ENCODE peak calls at places on chromosomes 13 and 19, in four cellular contexts. B is GM23338, W is spleen, K is stomach. X is an unnamed sample.

GRCh38 chr13:94829801-94830200 is 117.5 kb upstream of the SOX21 start:
- DNase-seq in B (no peak), W (no peak), K (no peak), X (no peak)

GRCh38 chr13:51924756-51925544 is 63.2 kb downstream of the CCDC70 start:
- DNase-seq in B (no peak), W (no peak), K (no peak), X (no peak)

GRCh38 chr19:9791552-9792181 is 23.1 kb upstream of the ZNF846 start:
- DNase-seq in B (peak), W (peak), K (peak), X (peak)

GRCh38 chr13:101398920-101399319 is 17.4 kb downstream of the NALCN start:
- DNase-seq in B (no peak), W (no peak), K (no peak), X (no peak)

GRCh38 chr19:44111910-44112463 is 1.2 kb upstream of the ZNF225 start:
- DNase-seq in B (peak), W (no peak), K (no peak), X (no peak)

GRCh38 chr13:113205428-113205931 is 3.0 kb downstream of the PCID2 start:
- DNase-seq in B (no peak), W (no peak), K (no peak), X (no peak)

GRCh38 chr19:53037101-53038097 is 7.1 kb upstream of the ERVV-2 start:
- DNase-seq in B (peak), W (peak), K (no peak), X (no peak)

GRCh38 chr19:18802354-18802753 is 11.2 kb upstream of the COMP start:
- DNase-seq in B (peak), W (no peak), K (no peak), X (no peak)

GRCh38 chr19:54002495-54003315 is 11.3 kb downstream of the CACNG6 start:
- DNase-seq in B (no peak), W (no peak), K (no peak), X (no peak)

GRCh38 chr13:27415116-27415515 is 9.3 kb upstream of the GTF3A start:
- DNase-seq in B (no peak), W (no peak), K (no peak), X (no peak)

GRCh38 chr19:14479985-14480694 is 5.0 kb upstream of the PTGER1 start:
- DNase-seq in B (peak), W (peak), K (peak), X (peak)

GRCh38 chr13:96816261-96816660 is 178.0 kb downstream of the OXGR1 start:
- DNase-seq in B (no peak), W (no peak), K (no peak), X (no peak)

GRCh38 chr13:101489635-101490034 is 37.2 kb downstream of the ITGBL1 start:
- DNase-seq in B (no peak), W (no peak), K (no peak), X (no peak)

GRCh38 chr13:43872181-43872580 is 7.4 kb downstream of the CCDC122 start:
- DNase-seq in B (peak), W (no peak), K (no peak), X (no peak)

GRCh38 chr13:60121288-60121687 is 42.4 kb downstream of the DIAPH3 start:
- DNase-seq in B (no peak), W (no peak), K (no peak), X (no peak)

GRCh38 chr13:112152846-112153245 is 85.9 kb downstream of the SOX1 start:
- DNase-seq in B (no peak), W (no peak), K (no peak), X (no peak)

GRCh38 chr13:101552797-101553196 is 100.3 kb downstream of the ITGBL1 start:
- DNase-seq in B (no peak), W (no peak), K (no peak), X (no peak)

GRCh38 chr13:111575276-111575675 is 254.8 kb downstream of the TEX29 start:
- DNase-seq in B (no peak), W (peak), K (no peak), X (no peak)

GRCh38 chr13:101785858-101786257 is 333.4 kb downstream of the ITGBL1 start:
- DNase-seq in B (peak), W (no peak), K (no peak), X (no peak)

GRCh38 chr13:28137556-28137955 is 789 bp upstream of the PAN3 start:
- DNase-seq in B (no peak), W (no peak), K (no peak), X (no peak)

GRCh38 chr13:100666124-100666523 is 8.5 kb downstream of the TMTC4 start:
- DNase-seq in B (no peak), W (no peak), K (no peak), X (no peak)

GRCh38 chr19:56099638-56100539 is 21.2 kb downstream of the ZNF787 start:
- DNase-seq in B (no peak), W (peak), K (no peak), X (peak)

GRCh38 chr19:18477042-18477760 is 39.3 kb upstream of the ISYNA1 start:
- DNase-seq in B (peak), W (peak), K (no peak), X (no peak)

GRCh38 chr13:20125129-20125782 is 35.6 kb downstream of the GJA3 start:
- DNase-seq in B (no peak), W (no peak), K (no peak), X (no peak)

GRCh38 chr19:45177817-45178261 is at the start of gene TRAPPC6A:
- DNase-seq in B (peak), W (no peak), K (peak), X (no peak)

GRCh38 chr13:80921556-80921955 is 580.6 kb upstream of the SPRY2 start:
- DNase-seq in B (no peak), W (no peak), K (no peak), X (no peak)

GRCh38 chr13:66102864-66103263 is 1127.3 kb downstream of the PCDH9 start:
- DNase-seq in B (no peak), W (no peak), K (no peak), X (no peak)

GRCh38 chr19:41428481-41428859 is 1.3 kb upstream of the B3GNT8 start:
- DNase-seq in B (no peak), W (no peak), K (no peak), X (no peak)

GRCh38 chr19:41434450-41434849 is 5.3 kb downstream of the DMAC2 start:
- DNase-seq in B (no peak), W (peak), K (no peak), X (no peak)

GRCh38 chr19:41433171-41433570 is 6.0 kb upstream of the B3GNT8 start:
- DNase-seq in B (no peak), W (no peak), K (no peak), X (peak)

GRCh38 chr19:41430907-41431306 is 3.7 kb upstream of the B3GNT8 start:
- DNase-seq in B (no peak), W (no peak), K (no peak), X (no peak)

GRCh38 chr19:41431426-41432386 is 4.5 kb upstream of the B3GNT8 start:
- DNase-seq in B (peak), W (no peak), K (no peak), X (peak)
- H3K27ac ChIP-seq in B (no peak), W (no peak), K (peak), X (no peak)

GRCh38 chr19:57888494-57889231 is at the start of gene ZNF814:
- DNase-seq in B (peak), W (peak), K (peak), X (peak)
- H3K4me3 ChIP-seq in B (peak), W (peak), K (peak), X (peak)

GRCh38 chr13:65095697-65096096 is 2134.4 kb downstream of the PCDH9 start:
- DNase-seq in B (peak), W (no peak), K (no peak), X (no peak)

GRCh38 chr13:65093352-65093751 is 2136.8 kb downstream of the PCDH9 start:
- DNase-seq in B (no peak), W (no peak), K (no peak), X (no peak)

GRCh38 chr13:65091031-65091430 is 2139.1 kb downstream of the PCDH9 start:
- DNase-seq in B (no peak), W (no peak), K (no peak), X (no peak)

GRCh38 chr13:65090191-65090590 is 2139.9 kb downstream of the PCDH9 start:
- DNase-seq in B (no peak), W (no peak), K (no peak), X (no peak)

DNA sequence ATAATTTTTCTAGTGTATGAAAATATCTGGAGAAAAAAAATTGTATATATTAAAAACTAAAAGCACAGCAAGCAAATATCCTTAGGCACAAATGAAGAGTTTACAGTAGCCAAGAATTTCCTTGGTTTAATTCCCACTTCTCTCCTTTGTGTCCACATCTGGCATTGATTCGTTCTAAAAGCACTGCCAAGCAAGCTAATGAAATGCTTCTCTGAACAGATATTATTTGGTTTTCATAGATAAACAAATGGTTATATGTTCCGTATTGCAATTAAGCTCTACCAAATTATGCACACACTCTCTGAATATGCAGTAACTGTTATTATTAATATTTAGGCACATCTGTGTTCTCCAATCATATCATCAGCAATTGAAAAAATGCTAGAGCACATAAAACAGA is 2135.0 kb downstream of the PCDH9 start:
- DNase-seq in B (no peak), W (no peak), K (no peak), X (no peak)
- TF ChIP-seq POLR2AphosphoS5 in B (no peak), W (no peak), K (no peak), X (no peak)

DNA sequence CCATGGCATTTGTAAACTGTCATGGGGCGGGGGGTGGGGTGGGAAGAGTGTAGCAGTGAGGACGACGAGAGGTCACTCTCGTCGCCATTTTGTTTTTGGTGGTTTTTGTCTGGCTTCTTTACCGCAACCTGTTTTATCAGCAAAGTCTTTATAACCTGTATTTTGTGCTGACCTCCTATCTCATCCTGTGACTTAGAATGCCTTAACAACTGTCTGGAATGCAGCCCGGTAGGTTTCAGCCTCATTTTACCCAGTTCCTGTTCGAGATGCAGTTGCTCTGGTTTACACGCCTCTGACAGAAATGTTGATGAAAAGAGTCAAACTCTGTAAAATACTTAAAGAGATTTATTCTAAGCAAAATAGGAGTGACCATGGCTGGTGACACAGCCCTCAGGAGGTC is 852.0 kb downstream of the DACH1 start:
- DNase-seq in B (no peak), W (no peak), K (no peak), X (no peak)
- H3K27ac ChIP-seq in B (no peak), W (no peak), K (no peak), X (no peak)

GRCh38 chr19:12494260-12494860 is 9.7 kb upstream of the ZNF709 start:
- DNase-seq in B (no peak), W (no peak), K (no peak), X (no peak)
- H3K4me3 ChIP-seq in B (peak), W (no peak), K (no peak), X (peak)

DNA sequence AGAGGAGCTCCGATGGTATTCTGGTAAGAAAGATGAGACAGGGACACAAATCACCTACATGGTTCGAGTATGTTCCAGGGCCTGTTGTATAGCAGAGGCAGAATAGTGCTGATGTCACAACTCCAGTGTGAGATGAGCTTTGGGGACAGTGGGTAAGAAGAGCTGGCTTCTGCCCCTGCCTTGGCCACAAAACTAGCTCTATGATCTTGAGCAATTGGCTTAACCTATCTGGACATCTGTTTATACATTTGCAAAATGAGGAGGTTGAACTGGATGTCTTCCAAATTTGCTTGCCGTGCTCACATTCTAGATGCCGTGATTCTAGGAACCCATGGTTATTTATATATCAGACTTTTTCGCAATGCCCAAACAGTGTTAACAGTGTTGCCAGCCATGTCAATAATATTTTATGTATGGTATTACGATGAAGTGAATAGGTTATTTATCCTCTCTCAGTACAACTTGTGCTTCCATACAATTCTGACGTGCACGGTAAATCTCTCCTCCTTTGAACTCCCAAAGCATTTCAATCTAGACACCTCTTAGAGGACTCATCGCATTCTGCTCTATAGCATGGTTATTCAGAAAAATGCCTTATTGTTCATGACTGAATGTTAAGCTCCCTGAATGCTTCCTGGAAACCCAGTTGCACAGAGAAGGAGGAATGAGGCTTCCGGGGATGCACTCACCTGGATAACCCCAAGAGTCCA is 316.0 kb downstream of the FOXO1 start:
- DNase-seq in B (no peak), W (no peak), K (no peak), X (no peak)
- TF ChIP-seq POLR2AphosphoS5 in B (no peak), W (no peak), K (no peak), X (no peak)

DNA sequence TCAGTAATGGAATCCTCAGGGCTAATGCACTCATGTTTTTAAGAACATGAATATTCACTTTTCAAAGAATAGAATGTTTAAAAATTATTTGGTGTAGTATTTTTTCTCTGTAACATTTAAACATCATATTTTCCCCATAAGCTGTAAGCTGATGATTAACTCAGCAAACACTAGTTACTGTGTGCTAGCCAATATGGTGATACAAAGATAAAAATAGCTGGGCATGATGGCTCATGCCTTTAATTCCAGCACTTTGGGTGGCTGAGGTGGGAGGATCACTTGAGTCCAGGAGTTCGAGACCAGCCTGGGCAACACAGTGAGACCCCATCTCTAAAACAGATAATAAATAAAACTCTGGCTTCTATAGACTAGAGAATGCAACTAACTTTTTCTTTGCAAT is 13.2 kb downstream of the RNF17 start:
- DNase-seq in B (no peak), W (no peak), K (no peak), X (no peak)
- H3K27ac ChIP-seq in B (no peak), W (no peak), K (no peak), X (no peak)

DNA sequence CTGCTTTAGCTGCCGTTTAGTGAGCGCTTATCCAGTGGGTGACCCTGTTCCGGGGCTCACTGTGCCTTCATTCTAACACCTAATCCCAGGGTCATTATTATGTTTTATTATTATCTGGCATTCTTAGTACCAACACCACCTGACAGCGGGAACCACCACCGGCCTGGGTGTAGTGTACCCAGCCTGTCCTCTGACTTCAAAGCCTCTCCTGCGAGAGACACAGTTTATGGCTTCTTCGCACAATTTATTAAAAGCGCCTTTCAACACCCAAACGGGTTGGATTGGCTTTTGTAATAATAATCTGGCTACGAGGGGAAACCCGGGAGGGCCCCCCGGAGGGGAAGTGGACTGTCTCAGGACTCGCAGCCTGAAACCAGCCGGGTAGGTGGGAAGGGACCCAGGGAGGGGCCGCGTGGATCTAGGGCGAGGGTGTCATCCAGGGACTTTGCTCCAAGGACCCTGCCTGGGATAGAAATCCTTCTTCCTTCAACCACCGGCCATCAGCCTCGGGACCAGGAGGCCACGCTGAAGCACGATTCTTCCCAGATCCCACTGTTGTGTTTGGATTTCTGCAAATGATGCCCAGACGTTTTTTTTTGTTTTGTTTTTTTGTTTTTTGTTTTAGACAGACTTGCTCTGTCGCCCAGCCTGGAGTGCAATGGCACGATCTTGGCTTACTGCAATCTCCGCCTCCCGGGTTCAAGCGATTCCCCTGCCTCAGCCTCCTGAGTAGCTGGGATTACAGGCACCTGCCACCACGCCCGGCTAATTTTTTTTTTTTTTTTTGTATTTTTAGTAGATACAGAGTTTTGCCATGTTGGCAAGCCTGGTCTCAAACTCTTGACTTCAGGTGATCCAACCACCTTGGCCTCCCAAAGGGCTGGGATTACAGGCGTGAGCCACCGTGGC is 1.6 kb upstream of the ZBTB7A start:
- DNase-seq in B (no peak), W (peak), K (no peak), X (peak)
- H3K4me3 ChIP-seq in B (peak), W (peak), K (peak), X (peak)

X was measured in upper lobe of left lung.